ENCODE peak calls at places on chromosomes 5 and 9, in four cellular contexts. V, I, F and L are unnamed samples.

GRCh38 chr5:23025604-23026003 is 172.5 kb upstream of the CDH12 start:
- DNase-seq in V (no peak), I (no peak), F (no peak), L (no peak)

GRCh38 chr5:58787982-58788381 is 205.1 kb downstream of the RAB3C start:
- DNase-seq in V (no peak), I (no peak), F (no peak), L (no peak)

GRCh38 chr9:134597041-134597913 is 44.3 kb upstream of the COL5A1 start:
- DNase-seq in V (no peak), I (no peak), F (no peak), L (no peak)

GRCh38 chr5:145931718-145932117 is 4.7 kb upstream of the SH3RF2 start:
- DNase-seq in V (no peak), I (no peak), F (no peak), L (no peak)

GRCh38 chr5:33994845-33995244 is 10.4 kb upstream of the SLC45A2 start:
- DNase-seq in V (no peak), I (no peak), F (no peak), L (no peak)

GRCh38 chr5:133780619-133781280 is 168.4 kb upstream of the FSTL4 start:
- DNase-seq in V (no peak), I (no peak), F (no peak), L (no peak)

GRCh38 chr9:117073539-117074336 is 341.1 kb downstream of the ASTN2 start:
- DNase-seq in V (peak; percentile 83), I (no peak), F (peak; percentile 10), L (no peak)

GRCh38 chr9:137705443-137705863 is 86.6 kb downstream of the EHMT1 start:
- DNase-seq in V (no peak), I (peak; percentile 72), F (no peak), L (no peak)

GRCh38 chr5:150364004-150364403 is 6.5 kb downstream of the TCOF1 start:
- DNase-seq in V (no peak), I (no peak), F (no peak), L (no peak)

GRCh38 chr5:126514159-126515141 is 80.6 kb downstream of the ALDH7A1 start:
- DNase-seq in V (peak; percentile 19), I (no peak), F (peak; percentile 92), L (no peak)

GRCh38 chr5:19928556-19929421 is 59.2 kb downstream of the CDH18 start:
- DNase-seq in V (no peak), I (no peak), F (no peak), L (no peak)

GRCh38 chr9:89740722-89741121 is 135.9 kb downstream of the GADD45G start:
- DNase-seq in V (no peak), I (peak; percentile 57), F (no peak), L (no peak)

GRCh38 chr9:30075451-30076199 is 2308.8 kb upstream of the ACO1 start:
- DNase-seq in V (no peak), I (peak; percentile 89), F (no peak), L (peak; percentile 55)

GRCh38 chr5:133962801-133963476 is 5.5 kb downstream of the C5orf15 start:
- DNase-seq in V (no peak), I (no peak), F (peak; percentile 43), L (no peak)

GRCh38 chr9:92609142-92609500 is 60.8 kb downstream of the IPPK start:
- DNase-seq in V (no peak), I (no peak), F (no peak), L (no peak)

GRCh38 chr5:96595300-96596090 is 66.7 kb upstream of the CAST start:
- DNase-seq in V (peak; percentile 55), I (no peak), F (peak; percentile 16), L (no peak)

GRCh38 chr5:149380466-149381121 is 1.5 kb upstream of the IL17B start:
- DNase-seq in V (no peak), I (no peak), F (no peak), L (no peak)

GRCh38 chr5:86968311-86968753 is 299.4 kb upstream of the RASA1 start:
- DNase-seq in V (no peak), I (no peak), F (peak; percentile 5), L (peak; percentile 54)

GRCh38 chr5:181052526-181052927 is 12.5 kb downstream of the BTNL9 start:
- DNase-seq in V (peak; percentile 66), I (no peak), F (no peak), L (no peak)

GRCh38 chr5:95178046-95178651 is 106.7 kb downstream of the MCTP1 start:
- DNase-seq in V (peak; percentile 71), I (peak; percentile 12), F (peak; percentile 17), L (peak; percentile 29)

GRCh38 chr5:57839025-57839424 is 356.4 kb upstream of the ACTBL2 start:
- DNase-seq in V (no peak), I (no peak), F (no peak), L (no peak)

GRCh38 chr5:126575644-126576043 is 19.4 kb downstream of the ALDH7A1 start:
- DNase-seq in V (no peak), I (no peak), F (no peak), L (no peak)

GRCh38 chr9:72467766-72468738 is 53.4 kb upstream of the TMC1 start:
- DNase-seq in V (no peak), I (no peak), F (no peak), L (no peak)

GRCh38 chr5:18220631-18221030 is 586.4 kb downstream of the TAF11L14 start:
- DNase-seq in V (no peak), I (no peak), F (no peak), L (no peak)

GRCh38 chr9:18819418-18819817 is 213.6 kb downstream of the SAXO1 start:
- DNase-seq in V (no peak), I (no peak), F (no peak), L (no peak)

GRCh38 chr9:18820566-18821095 is 212.4 kb downstream of the SAXO1 start:
- DNase-seq in V (no peak), I (no peak), F (no peak), L (no peak)

GRCh38 chr9:18824095-18824666 is 208.8 kb downstream of the SAXO1 start:
- DNase-seq in V (no peak), I (no peak), F (no peak), L (no peak)

GRCh38 chr9:18822850-18823249 is 210.2 kb downstream of the SAXO1 start:
- DNase-seq in V (no peak), I (no peak), F (no peak), L (no peak)

DNA sequence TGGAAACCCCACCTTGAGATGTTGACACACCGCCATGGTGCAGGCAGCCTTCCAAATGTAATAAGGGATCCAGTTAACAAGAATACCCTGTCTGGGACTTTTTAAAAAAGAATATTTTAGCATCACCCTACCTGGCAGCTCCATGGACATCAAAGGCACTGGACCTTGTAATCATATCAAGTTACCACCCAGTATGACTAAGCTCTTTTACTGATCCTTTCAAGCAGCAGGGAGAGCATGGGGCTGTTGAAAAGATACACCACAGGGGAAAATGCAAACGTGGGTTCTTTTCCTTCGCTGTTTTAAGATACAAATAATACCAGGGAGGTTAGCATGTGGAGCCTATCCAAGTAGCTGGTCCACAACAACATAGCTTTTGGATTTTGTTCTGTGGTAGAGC is 211.2 kb downstream of the SAXO1 start:
- DNase-seq in V (no peak), I (no peak), F (no peak), L (no peak)
- TF ChIP-seq YY1 in V (no peak), I (no peak), F (no peak), L (no peak)

DNA sequence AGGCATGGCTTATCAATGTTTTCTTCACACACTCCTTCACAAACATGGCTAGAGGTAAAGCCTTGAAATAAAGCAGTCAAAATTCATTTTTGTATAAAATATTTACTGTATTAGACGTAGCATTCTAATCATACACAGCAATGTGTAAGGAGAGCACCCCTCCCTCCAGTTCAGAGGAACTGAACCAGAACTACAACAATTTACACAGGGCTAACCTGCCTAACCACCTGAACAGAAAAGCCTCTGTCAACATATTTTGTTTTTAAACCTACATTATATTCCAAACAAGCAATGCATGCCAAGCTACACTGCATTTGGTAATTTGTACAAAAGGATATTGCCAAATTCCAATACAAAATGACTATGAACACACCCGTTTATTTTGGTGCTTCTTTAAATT is 41.6 kb downstream of the MLLT3 start:
- DNase-seq in V (no peak), I (no peak), F (no peak), L (no peak)
- TF ChIP-seq EGR1 in V (no peak), I (no peak), F (no peak), L (no peak)

GRCh38 chr5:132006331-132007120 is 4.9 kb downstream of the ACSL6 start:
- DNase-seq in V (no peak), I (no peak), F (no peak), L (no peak)
- TF ChIP-seq JUND in V (no peak), I (no peak), F (no peak), L (no peak)

DNA sequence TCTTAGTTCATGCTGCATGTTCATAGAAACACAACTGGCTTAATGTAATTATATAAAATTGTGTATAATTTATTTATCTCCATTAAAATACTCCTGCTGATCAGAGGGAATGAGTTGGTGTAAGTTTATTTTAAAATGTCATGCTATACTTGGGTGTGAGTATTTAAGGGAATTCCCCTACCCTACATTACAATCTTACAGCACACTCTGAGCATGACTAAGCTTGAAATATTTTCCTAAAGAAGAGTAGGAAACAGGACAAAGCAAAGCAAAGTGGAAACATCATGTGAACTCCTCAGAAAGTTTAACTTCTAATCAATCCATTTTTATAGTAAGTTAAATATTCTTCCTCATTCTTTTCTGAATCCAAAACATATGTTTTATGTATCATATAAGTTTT is 1271.4 kb downstream of the EFNA5 start:
- DNase-seq in V (no peak), I (no peak), F (no peak), L (no peak)
- TF ChIP-seq YY1 in V (no peak), I (no peak), F (no peak), L (no peak)

DNA sequence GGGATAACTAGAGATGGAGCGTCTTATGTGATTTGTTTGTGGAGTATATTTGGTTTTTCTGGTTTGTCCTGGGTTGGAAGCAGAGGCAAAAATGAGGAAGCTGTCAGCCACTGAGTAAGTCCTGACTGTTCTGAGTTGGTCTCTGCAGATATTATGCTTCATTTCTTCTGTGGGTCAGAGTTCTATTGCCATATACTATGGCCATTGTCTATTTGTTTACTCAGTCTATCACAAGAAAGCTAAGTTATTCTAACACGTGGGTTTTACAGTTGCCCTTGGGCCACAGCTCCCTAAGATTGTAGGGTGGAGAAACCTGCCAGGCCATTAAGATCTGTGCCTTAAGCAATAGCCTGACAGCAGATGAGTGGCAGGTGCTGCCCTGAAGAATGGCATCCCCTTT is 3.0 kb upstream of the CTSV start:
- DNase-seq in V (no peak), I (no peak), F (no peak), L (no peak)
- TF ChIP-seq EGR1 in V (no peak), I (no peak), F (no peak), L (no peak)

DNA sequence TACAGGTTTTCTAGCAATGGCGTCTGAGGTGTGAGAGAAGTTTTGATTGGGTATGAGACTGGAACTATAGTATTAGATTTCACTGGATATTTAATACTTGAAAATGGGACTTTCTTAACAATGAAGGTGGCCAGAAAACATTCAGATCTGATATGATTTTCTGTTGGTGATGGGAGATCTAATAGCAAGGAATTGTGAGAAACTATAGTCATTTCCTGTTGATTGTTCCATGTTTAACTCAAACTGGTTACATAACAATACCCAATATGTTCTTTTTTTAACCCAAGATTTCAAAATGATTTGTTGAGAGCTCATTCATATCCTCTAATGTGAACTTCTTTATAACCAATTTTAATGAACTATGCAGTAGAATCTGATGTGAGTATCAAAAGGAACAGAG is 793.2 kb upstream of the RGMB start:
- DNase-seq in V (no peak), I (no peak), F (no peak), L (no peak)
- TF ChIP-seq JUND in V (no peak), I (no peak), F (no peak), L (no peak)

GRCh38 chr9:105722099-105722498 is 27.8 kb downstream of the TMEM38B start:
- DNase-seq in V (no peak), I (no peak), F (no peak), L (no peak)
- TF ChIP-seq YY1 in V (no peak), I (no peak), F (no peak), L (no peak)